ENCODE peak calls at places on chromosomes 7 and 10, in four cellular contexts. J, V, R and D are unnamed samples.

GRCh38 chr7:111919690-111920179 is 286.5 kb downstream of the DOCK4 start:
- DNase-seq in J (no peak), V (no peak), R (no peak), D (no peak)

GRCh38 chr10:125158528-125159485 is 1.6 kb downstream of the CTBP2 start:
- DNase-seq in R (peak), J (peak), V (peak), D (peak)

GRCh38 chr10:61784354-61785131 is 117.0 kb upstream of the ARID5B start:
- DNase-seq in V (no peak), J (no peak), R (no peak), D (no peak)

GRCh38 chr7:117597755-117598154 is 117.9 kb downstream of the CFTR start:
- DNase-seq in V (no peak), J (no peak), R (no peak), D (no peak)

GRCh38 chr10:43222296-43222695 is 44.6 kb downstream of the RASGEF1A start:
- DNase-seq in R (peak), J (no peak), V (no peak), D (peak)

GRCh38 chr10:118175148-118175547 is 128.4 kb upstream of the RAB11FIP2 start:
- DNase-seq in V (no peak), R (no peak), J (no peak), D (no peak)

GRCh38 chr7:120023494-120024167 is 249.3 kb upstream of the KCND2 start:
- DNase-seq in J (no peak), R (no peak), V (no peak), D (no peak)

GRCh38 chr7:1136841-1137516 is 23.0 kb downstream of the ZFAND2A start:
- DNase-seq in J (peak), R (no peak), V (no peak), D (peak)

GRCh38 chr7:27161721-27162547 is 3.4 kb downstream of the HOXA9 start:
- DNase-seq in J (no peak), R (peak), V (peak), D (peak)

GRCh38 chr10:62842983-62843382 is 26.8 kb upstream of the EGR2 start:
- DNase-seq in J (no peak), V (no peak), R (no peak), D (no peak)

GRCh38 chr10:114379631-114380041 is 24.7 kb downstream of the AFAP1L2 start:
- DNase-seq in R (no peak), V (no peak), J (no peak), D (no peak)

GRCh38 chr7:47390914-47391313 is 191.0 kb downstream of the TNS3 start:
- DNase-seq in V (no peak), R (no peak), J (no peak), D (no peak)

GRCh38 chr10:51659344-51659743 is 40.1 kb downstream of the CSTF2T start:
- DNase-seq in V (no peak), R (no peak), J (no peak), D (no peak)

GRCh38 chr10:57694956-57695605 is 572.6 kb downstream of the IPMK start:
- DNase-seq in V (no peak), J (no peak), R (no peak), D (no peak)

GRCh38 chr10:43138757-43139241 is 554 bp downstream of the CSGALNACT2 start:
- DNase-seq in V (no peak), J (peak), R (no peak), D (no peak)

GRCh38 chr10:114140036-114140435 is 34.0 kb downstream of the CCDC186 start:
- DNase-seq in J (no peak), V (no peak), R (no peak), D (no peak)

GRCh38 chr7:70669859-70670258 is 462.1 kb upstream of the GALNT17 start:
- DNase-seq in J (no peak), V (no peak), R (no peak), D (no peak)

GRCh38 chr7:158744070-158744469 is 39.5 kb upstream of the NCAPG2 start:
- DNase-seq in J (no peak), R (no peak), V (no peak), D (no peak)

GRCh38 chr7:158741294-158741666 is 36.7 kb upstream of the NCAPG2 start:
- DNase-seq in V (no peak), J (no peak), R (no peak), D (no peak)

GRCh38 chr7:158745057-158745715 is 40.6 kb upstream of the NCAPG2 start:
- DNase-seq in J (no peak), V (no peak), R (no peak), D (no peak)

GRCh38 chr7:158742065-158742821 is 37.6 kb upstream of the NCAPG2 start:
- DNase-seq in J (no peak), R (no peak), V (no peak), D (no peak)

GRCh38 chr7:158743219-158743618 is 38.6 kb upstream of the NCAPG2 start:
- DNase-seq in J (no peak), R (no peak), V (no peak), D (no peak)
- TF ChIP-seq CTCF in J (no peak), R (no peak), V (no peak), D (no peak)

GRCh38 chr10:95395947-95396449 is 105.2 kb upstream of the PDLIM1 start:
- DNase-seq in J (no peak), V (peak), R (peak), D (no peak)
- H3K27ac ChIP-seq in J (no peak), V (peak), R (no peak), D (peak)

DNA sequence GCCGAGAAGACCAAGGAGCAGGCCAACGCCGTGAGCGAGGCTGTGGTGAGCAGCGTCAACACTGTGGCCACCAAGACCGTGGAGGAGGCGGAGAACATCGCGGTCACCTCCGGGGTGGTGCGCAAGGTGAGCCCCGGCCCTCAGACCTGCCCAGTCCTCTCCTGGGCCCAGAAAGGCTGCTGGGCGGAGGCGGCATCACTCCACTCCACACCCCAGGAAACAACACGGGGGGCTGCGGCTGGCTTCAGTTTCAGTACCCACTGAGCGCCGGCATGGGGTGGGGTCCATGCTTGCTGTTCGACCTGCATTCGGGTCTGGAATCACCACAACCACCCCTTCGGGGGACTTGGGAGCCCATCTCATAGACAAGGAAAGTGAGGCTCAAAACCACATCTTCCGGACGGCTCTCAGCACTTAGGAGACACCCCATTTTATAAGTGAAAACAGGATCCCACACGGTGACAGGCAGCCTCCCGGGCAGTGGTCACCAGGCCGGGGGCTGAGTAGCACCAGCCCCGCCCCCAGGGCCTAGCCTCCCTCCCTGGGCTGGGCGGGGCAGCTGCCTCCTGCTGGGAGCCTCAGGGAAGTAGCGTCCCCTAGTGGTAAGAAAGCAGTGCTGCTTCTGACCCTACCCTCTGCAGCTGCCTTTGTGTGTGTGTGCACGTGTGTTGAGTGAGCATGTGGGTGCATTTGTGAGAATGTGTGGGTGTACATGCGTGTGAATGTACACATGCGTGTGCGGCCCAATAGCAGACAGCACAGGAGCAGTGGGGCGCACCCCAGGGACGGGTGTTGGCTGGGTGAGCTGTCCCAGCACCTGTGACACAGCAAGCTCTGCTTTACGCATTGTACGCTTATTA is 1.8 kb downstream of the SNCG start:
- DNase-seq in V (peak), J (no peak), R (peak), D (peak)
- TF ChIP-seq CTCF in V (peak), J (peak), R (peak), D (peak)

DNA sequence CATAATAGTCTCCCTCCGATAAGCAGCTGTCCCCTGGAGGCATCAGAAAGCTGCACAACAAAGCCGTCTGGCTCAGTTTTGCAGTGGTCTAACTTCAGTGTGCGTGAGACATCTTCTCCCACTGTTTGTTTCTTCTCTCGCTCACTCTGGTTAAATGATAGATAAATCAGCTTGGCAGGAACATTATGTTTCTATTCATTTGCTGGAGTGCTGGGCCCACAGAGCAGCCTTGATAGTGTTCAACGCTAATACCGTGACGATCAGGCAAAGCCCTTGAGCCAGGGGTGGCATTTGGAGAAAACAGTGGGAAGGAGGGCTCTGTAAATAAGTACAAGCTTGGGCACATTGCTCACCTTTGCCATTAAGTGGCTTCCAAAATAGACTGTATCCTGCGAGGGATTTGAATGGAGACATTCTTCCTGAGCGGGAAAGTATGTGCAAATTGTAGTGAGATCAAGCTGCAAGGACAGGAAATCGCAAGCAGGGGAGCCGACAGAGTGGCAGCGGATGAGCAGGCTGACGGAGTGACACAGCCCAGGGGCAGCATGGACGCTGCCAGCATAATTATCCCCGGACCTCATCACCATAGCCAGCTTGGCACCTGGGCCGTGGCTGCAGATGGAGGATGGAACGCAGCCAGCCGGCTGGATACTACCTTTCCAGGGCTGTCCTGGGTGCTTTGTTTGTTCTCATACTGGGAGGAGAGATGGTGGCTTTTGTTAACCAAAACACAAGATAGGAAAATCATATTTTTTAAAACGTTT is 256.8 kb upstream of the FZD8 start:
- DNase-seq in J (no peak), V (peak), R (peak), D (no peak)
- H3K27ac ChIP-seq in J (no peak), V (peak), R (no peak), D (no peak)

GRCh38 chr7:91949221-91950009 is 8.8 kb downstream of the AKAP9 start:
- DNase-seq in R (no peak), J (no peak), V (no peak), D (no peak)

GRCh38 chr7:91957823-91958222 is 17.2 kb downstream of the AKAP9 start:
- DNase-seq in R (no peak), J (no peak), V (no peak), D (no peak)

GRCh38 chr7:91959023-91959422 is 18.4 kb downstream of the AKAP9 start:
- DNase-seq in J (no peak), V (no peak), R (no peak), D (no peak)

GRCh38 chr7:91957236-91957635 is 16.6 kb downstream of the AKAP9 start:
- DNase-seq in R (no peak), J (no peak), V (no peak), D (no peak)

GRCh38 chr7:91953618-91954017 is 13.0 kb downstream of the AKAP9 start:
- DNase-seq in R (no peak), V (no peak), J (no peak), D (no peak)
- TF ChIP-seq CTCF in R (no peak), V (peak), J (peak), D (no peak)

GRCh38 chr7:84042110-84042539 is 152.5 kb downstream of the SEMA3A start:
- DNase-seq in R (no peak), J (no peak), V (no peak), D (no peak)

GRCh38 chr7:84039432-84039831 is 155.2 kb downstream of the SEMA3A start:
- DNase-seq in V (no peak), J (no peak), R (no peak), D (no peak)

GRCh38 chr7:84040365-84040764 is 154.2 kb downstream of the SEMA3A start:
- DNase-seq in J (no peak), R (no peak), V (no peak), D (no peak)

GRCh38 chr7:84043661-84044191 is 150.9 kb downstream of the SEMA3A start:
- DNase-seq in R (no peak), J (no peak), V (no peak), D (no peak)

DNA sequence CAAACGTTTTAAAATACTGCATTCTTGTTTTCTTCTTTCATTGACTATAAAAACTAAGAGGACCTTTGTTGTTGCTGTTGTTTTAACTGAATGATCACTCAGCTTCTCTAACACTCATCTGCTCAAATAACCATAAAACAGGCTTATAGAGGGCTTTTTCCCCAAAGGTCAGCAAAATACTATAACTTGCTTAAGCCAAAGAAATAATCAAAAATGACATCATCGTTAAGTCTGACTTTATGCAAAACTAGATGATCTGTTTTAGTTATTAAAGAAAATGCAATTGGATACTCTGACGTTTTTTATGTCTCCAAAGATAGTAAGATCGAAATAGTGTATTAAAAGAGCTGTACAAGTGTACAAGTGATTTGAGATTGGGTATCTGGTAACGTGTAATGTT is 152.9 kb downstream of the SEMA3A start:
- DNase-seq in R (no peak), V (no peak), J (no peak), D (no peak)
- H3K27ac ChIP-seq in R (no peak), V (no peak), J (no peak), D (peak)